ENCODE peak calls at places on chromosomes 12 and 14, in seven cellular contexts. A, R, G, Q, W, J and L are unnamed samples.

GRCh38 chr12:76029982-76030377 is 1.6 kb downstream of the PHLDA1 start:
- DNase-seq in W (peak; percentile 30), R (no peak), Q (peak; percentile 15), G (no peak), J (peak; percentile 19), A (no peak), L (no peak)

GRCh38 chr14:33493329-33493728 is 457.5 kb downstream of the EGLN3 start:
- DNase-seq in A (no peak), G (no peak), Q (no peak), W (no peak), J (no peak), R (no peak), L (no peak)

GRCh38 chr12:106987846-106988245 is 900 bp upstream of the MTERF2 start:
- DNase-seq in A (no peak), Q (no peak), G (no peak), R (no peak), J (no peak), W (no peak), L (no peak)

GRCh38 chr12:42761601-42762350 is 172.2 kb upstream of the PRICKLE1 start:
- DNase-seq in Q (no peak), A (no peak), R (no peak), J (no peak), G (no peak), W (no peak), L (no peak)

GRCh38 chr12:63348544-63348943 is 197.5 kb upstream of the AVPR1A start:
- DNase-seq in J (no peak), W (no peak), Q (no peak), R (no peak), A (no peak), G (no peak), L (no peak)

GRCh38 chr12:11827096-11827841 is 177.8 kb downstream of the ETV6 start:
- DNase-seq in A (no peak), G (no peak), J (no peak), R (no peak), W (no peak), Q (no peak), L (peak; percentile 40)

GRCh38 chr12:92028039-92028709 is 117.5 kb downstream of the BTG1 start:
- DNase-seq in G (no peak), J (no peak), R (peak; percentile 35), Q (peak; percentile 42), A (no peak), W (no peak), L (no peak)

GRCh38 chr12:93786669-93787397 is 109.7 kb downstream of the CRADD start:
- DNase-seq in R (no peak), J (no peak), Q (no peak), G (no peak), A (no peak), W (no peak), L (no peak)

GRCh38 chr12:6073426-6073825 is 51.0 kb downstream of the VWF start:
- DNase-seq in Q (no peak), A (no peak), G (no peak), R (no peak), J (peak; percentile 7), W (no peak), L (no peak)

GRCh38 chr14:99749142-99749541 is 44.1 kb upstream of the EML1 start:
- DNase-seq in W (no peak), A (no peak), J (no peak), Q (no peak), R (no peak), G (no peak), L (no peak)

GRCh38 chr12:77133566-77133965 is 68.2 kb upstream of the E2F7 start:
- DNase-seq in G (no peak), Q (no peak), J (no peak), W (peak; percentile 54), A (no peak), R (peak; percentile 39), L (no peak)

GRCh38 chr12:54948171-54948570 is 36.4 kb downstream of the TESPA1 start:
- DNase-seq in W (no peak), J (no peak), Q (no peak), G (no peak), A (no peak), R (no peak), L (no peak)

GRCh38 chr12:95548056-95548538 is 3.2 kb downstream of the USP44 start:
- DNase-seq in W (peak; percentile 42), J (peak; percentile 21), G (no peak), A (peak; percentile 26), Q (no peak), R (no peak), L (no peak)

GRCh38 chr14:100391777-100392176 is 68.6 kb downstream of the SLC25A47 start:
- DNase-seq in G (no peak), Q (no peak), R (no peak), A (no peak), J (no peak), W (no peak), L (no peak)

GRCh38 chr14:76968621-76969063 is 59.9 kb downstream of the IRF2BPL start:
- DNase-seq in W (no peak), A (no peak), G (no peak), R (no peak), J (no peak), Q (no peak), L (no peak)

GRCh38 chr14:67411820-67412421 is at the start of gene PLEK2:
- DNase-seq in A (peak; percentile 89), J (peak; percentile 42), G (peak; percentile 81), Q (no peak), W (peak; percentile 54), R (no peak), L (no peak)

GRCh38 chr12:1812650-1813302 is 7.6 kb upstream of the LRTM2 start:
- DNase-seq in Q (peak; percentile 61), W (no peak), G (no peak), R (no peak), A (no peak), J (no peak), L (no peak)

GRCh38 chr12:15278816-15279658 is 43.3 kb upstream of the PTPRO start:
- DNase-seq in G (no peak), A (peak; percentile 83), W (no peak), Q (peak; percentile 18), J (peak; percentile 85), R (peak; percentile 90), L (no peak)

GRCh38 chr12:122753213-122753571 is 568 bp downstream of the DENR start:
- DNase-seq in R (no peak), Q (no peak), A (no peak), W (no peak), J (no peak), G (no peak), L (no peak)

GRCh38 chr12:91874086-91874865 is 271.4 kb downstream of the BTG1 start:
- DNase-seq in W (no peak), J (no peak), G (no peak), Q (no peak), R (no peak), A (no peak), L (no peak)

GRCh38 chr14:75982724-75983358 is 1.0 kb upstream of the TGFB3 start:
- DNase-seq in A (no peak), R (no peak), J (peak; percentile 77), W (no peak), Q (peak; percentile 48), G (no peak), L (no peak)

GRCh38 chr12:26848156-26848825 is 15.3 kb upstream of the ITPR2 start:
- DNase-seq in J (no peak), G (no peak), Q (no peak), R (no peak), A (no peak), W (no peak), L (no peak)

GRCh38 chr14:56884617-56885016 is 74.3 kb upstream of the OTX2 start:
- DNase-seq in J (no peak), A (no peak), G (no peak), R (no peak), W (no peak), Q (no peak), L (no peak)

GRCh38 chr12:117342682-117343081 is 18.7 kb downstream of the NOS1 start:
- DNase-seq in W (no peak), G (no peak), A (no peak), J (no peak), Q (no peak), R (no peak), L (no peak)

GRCh38 chr12:112182499-112182898 is 57.1 kb downstream of the TRAFD1 start:
- DNase-seq in W (no peak), R (no peak), J (no peak), G (no peak), A (no peak), Q (peak; percentile 97), L (peak; percentile 98)

GRCh38 chr12:31476437-31476836 is 114.5 kb downstream of the DENND5B start:
- DNase-seq in R (no peak), Q (no peak), A (no peak), G (no peak), W (no peak), J (no peak), L (no peak)

GRCh38 chr12:52454411-52455201 is 2.7 kb upstream of the KRT6B start:
- DNase-seq in R (no peak), G (peak; percentile 28), J (no peak), Q (no peak), A (no peak), W (no peak), L (no peak)

GRCh38 chr12:26056335-26056734 is 68.5 kb downstream of the BHLHE41 start:
- DNase-seq in Q (peak; percentile 49), W (no peak), J (no peak), A (no peak), G (peak; percentile 13), R (no peak), L (no peak)

GRCh38 chr14:84273181-84273580 is 1256.8 kb upstream of the FLRT2 start:
- DNase-seq in Q (no peak), J (no peak), W (no peak), A (no peak), R (no peak), G (no peak), L (no peak)

GRCh38 chr12:110543252-110543959 is 39.7 kb downstream of the PPTC7 start:
- DNase-seq in Q (peak; percentile 71), W (no peak), A (no peak), G (no peak), R (peak; percentile 89), J (peak; percentile 90), L (peak; percentile 13)

GRCh38 chr14:61416587-61416986 is 95.2 kb downstream of the PRKCH start:
- DNase-seq in J (no peak), G (no peak), W (no peak), Q (no peak), A (no peak), R (no peak), L (no peak)

GRCh38 chr12:131399000-131399399 is 311.9 kb upstream of the SFSWAP start:
- DNase-seq in R (no peak), J (no peak), Q (no peak), G (no peak), W (no peak), A (no peak), L (no peak)

GRCh38 chr12:89350260-89350659 is 2.0 kb downstream of the DUSP6 start:
- DNase-seq in J (no peak), W (no peak), A (no peak), R (no peak), Q (no peak), G (no peak), L (no peak)

GRCh38 chr12:117875652-117876491 is 92.9 kb downstream of the KSR2 start:
- DNase-seq in A (peak; percentile 82), G (no peak), Q (peak; percentile 66), W (peak; percentile 27), J (peak; percentile 26), R (no peak), L (peak; percentile 12)

GRCh38 chr12:43444940-43445564 is 107.0 kb downstream of the ADAMTS20 start:
- DNase-seq in R (peak; percentile 49), Q (peak; percentile 67), J (no peak), A (no peak), W (peak; percentile 66), G (peak; percentile 73), L (peak; percentile 21)

GRCh38 chr14:75003250-75004027 is 718 bp downstream of the EIF2B2 start:
- DNase-seq in J (no peak), Q (no peak), R (no peak), W (peak; percentile 31), A (no peak), G (no peak), L (no peak)

GRCh38 chr12:60072911-60073310 is 477.1 kb downstream of the SLC16A7 start:
- DNase-seq in R (peak; percentile 5), J (no peak), G (no peak), Q (no peak), A (no peak), W (no peak), L (no peak)

GRCh38 chr14:35687335-35687939 is 121.7 kb downstream of the RALGAPA1 start:
- DNase-seq in G (peak; percentile 26), R (peak; percentile 30), W (peak; percentile 52), J (no peak), A (peak; percentile 30), Q (peak; percentile 66), L (peak; percentile 56)